ENCODE peak calls at places on chromosome 22, in four cellular contexts. One of them, this sample, is unnamed.

GRCh38 chr22:32625985-32626384 is 151.4 kb downstream of the FBXO7 start:
- DNase-seq in cerebellar cortex: no peak
- DNase-seq in NCI-H146: no peak
- DNase-seq in amniotic stem cell: no peak
- DNase-seq in this sample: no peak

GRCh38 chr22:23072035-23072910 is 2.0 kb downstream of the GNAZ start:
- DNase-seq in cerebellar cortex: no peak
- DNase-seq in NCI-H146: no peak
- DNase-seq in amniotic stem cell: peak; percentile 68
- DNase-seq in this sample: no peak

GRCh38 chr22:26072611-26073010 is 96.7 kb upstream of the SEZ6L start:
- DNase-seq in cerebellar cortex: no peak
- DNase-seq in NCI-H146: no peak
- DNase-seq in amniotic stem cell: no peak
- DNase-seq in this sample: no peak

GRCh38 chr22:29353286-29353685 is 35.1 kb downstream of the AP1B1 start:
- DNase-seq in cerebellar cortex: no peak
- DNase-seq in NCI-H146: no peak
- DNase-seq in amniotic stem cell: no peak
- DNase-seq in this sample: no peak

GRCh38 chr22:45006101-45006872 is 3.5 kb downstream of the PHF21B start:
- DNase-seq in cerebellar cortex: peak; percentile 17
- DNase-seq in NCI-H146: no peak
- DNase-seq in amniotic stem cell: no peak
- DNase-seq in this sample: no peak

GRCh38 chr22:37624017-37624365 is 15.4 kb downstream of the GGA1 start:
- DNase-seq in cerebellar cortex: no peak
- DNase-seq in NCI-H146: no peak
- DNase-seq in amniotic stem cell: no peak
- DNase-seq in this sample: no peak

GRCh38 chr22:39622881-39623367 is 52.4 kb downstream of the CACNA1I start:
- DNase-seq in cerebellar cortex: peak; percentile 32
- DNase-seq in NCI-H146: no peak
- DNase-seq in amniotic stem cell: no peak
- DNase-seq in this sample: peak; percentile 35

GRCh38 chr22:38828616-38829205 is 15.1 kb downstream of the NPTXR start:
- DNase-seq in cerebellar cortex: no peak
- DNase-seq in NCI-H146: no peak
- DNase-seq in amniotic stem cell: no peak
- DNase-seq in this sample: no peak

GRCh38 chr22:29072979-29073617 is at the start of gene KREMEN1:
- DNase-seq in cerebellar cortex: no peak
- DNase-seq in NCI-H146: no peak
- DNase-seq in amniotic stem cell: no peak
- DNase-seq in this sample: no peak

GRCh38 chr22:25383278-25383820 is 163.9 kb downstream of the CRYBB2 start:
- DNase-seq in cerebellar cortex: no peak
- DNase-seq in NCI-H146: no peak
- DNase-seq in amniotic stem cell: no peak
- DNase-seq in this sample: no peak

GRCh38 chr22:37295946-37296345 is 13.6 kb downstream of the CYTH4 start:
- DNase-seq in cerebellar cortex: no peak
- DNase-seq in NCI-H146: no peak
- DNase-seq in amniotic stem cell: no peak
- DNase-seq in this sample: no peak

GRCh38 chr22:32994921-32995320 is 63.3 kb downstream of the SYN3 start:
- DNase-seq in cerebellar cortex: peak; percentile 5
- DNase-seq in NCI-H146: no peak
- DNase-seq in amniotic stem cell: no peak
- DNase-seq in this sample: no peak

GRCh38 chr22:17633217-17633997 is 4.9 kb upstream of the ATP6V1E1 start:
- DNase-seq in cerebellar cortex: peak; percentile 22
- DNase-seq in NCI-H146: no peak
- DNase-seq in amniotic stem cell: no peak
- DNase-seq in this sample: no peak

GRCh38 chr22:27201741-27202140 is 544.4 kb downstream of the MIAT start:
- DNase-seq in cerebellar cortex: no peak
- DNase-seq in NCI-H146: no peak
- DNase-seq in amniotic stem cell: no peak
- DNase-seq in this sample: no peak

GRCh38 chr22:35409783-35410662 is 10.1 kb downstream of the MCM5 start:
- DNase-seq in cerebellar cortex: no peak
- DNase-seq in NCI-H146: no peak
- DNase-seq in amniotic stem cell: no peak
- DNase-seq in this sample: peak; percentile 93

GRCh38 chr22:30459206-30460052 is 12.4 kb downstream of the SEC14L3 start:
- DNase-seq in cerebellar cortex: no peak
- DNase-seq in NCI-H146: no peak
- DNase-seq in amniotic stem cell: no peak
- DNase-seq in this sample: no peak